ENCODE peak calls at places on chromosomes 4 and X, in ten cellular contexts. Z is lower lobe of right lung; Q is ascending aorta; K is tibial artery; M is pancreas; U is aorta; W is effector memory CD4-positive, alpha-beta T cell; Y is prostate gland; F is neuronal stem cell; X is mesendoderm. S is an unnamed sample.

GRCh38 chr4:145130788-145131398 is 32.8 kb downstream of the ABCE1 start:
- DNase-seq in X (no peak), Q (no peak), K (no peak), M (no peak), U (no peak), W (no peak), F (no peak), Z (no peak), Y (no peak), S (no peak)

GRCh38 chr4:106809083-106809482 is 227.0 kb downstream of the DKK2 start:
- DNase-seq in F (no peak), U (no peak), X (peak), K (no peak), Q (no peak), M (no peak), Y (no peak), Z (no peak), W (no peak), S (peak)

GRCh38 chrX:44974462-44974861 is 101.5 kb downstream of the KDM6A start:
- DNase-seq in W (no peak), Z (no peak), M (no peak), Y (no peak), Q (no peak), F (no peak), X (no peak), K (no peak), U (no peak), S (peak)

GRCh38 chr4:97867557-97868091 is 275.7 kb downstream of the STPG2 start:
- DNase-seq in X (no peak), Z (no peak), F (no peak), Q (no peak), M (no peak), K (no peak), W (no peak), U (no peak), Y (no peak), S (no peak)

GRCh38 chr4:156775803-156776202 is 195.8 kb downstream of the PDGFC start:
- DNase-seq in M (no peak), X (no peak), K (no peak), Z (no peak), Y (no peak), U (no peak), W (no peak), Q (no peak), F (no peak), S (no peak)

GRCh38 chrX:23008431-23009099 is 8.8 kb downstream of the DDX53 start:
- DNase-seq in Q (no peak), F (no peak), M (no peak), Y (no peak), U (no peak), Z (no peak), W (no peak), X (peak), K (no peak), S (peak)

GRCh38 chrX:70755850-70756249 is 152.7 kb downstream of the TEX11 start:
- DNase-seq in K (no peak), X (peak), Q (no peak), M (no peak), W (peak), Z (no peak), Y (no peak), F (no peak), U (no peak), S (no peak)

GRCh38 chrX:33211356-33212254 is at the start of gene DMD:
- DNase-seq in Y (peak), W (no peak), F (no peak), M (peak), X (peak), K (peak), U (peak), Q (peak), Z (peak), S (peak)

GRCh38 chr4:173442223-173442932 is 43.5 kb upstream of the SCRG1 start:
- DNase-seq in M (no peak), Z (no peak), U (no peak), W (no peak), F (no peak), X (no peak), Q (no peak), K (no peak), Y (no peak), S (no peak)

GRCh38 chr4:11748169-11748872 is 319.6 kb upstream of the HS3ST1 start:
- DNase-seq in W (no peak), X (no peak), U (no peak), Z (no peak), Q (no peak), K (no peak), M (no peak), F (no peak), Y (no peak), S (no peak)

GRCh38 chr4:82268050-82268825 is 105.6 kb downstream of the HNRNPD start:
- DNase-seq in X (peak), M (no peak), W (no peak), F (peak), Y (peak), Z (peak), Q (peak), K (no peak), U (peak), S (peak)

GRCh38 chr4:147284935-147285334 is 196.0 kb upstream of the EDNRA start:
- DNase-seq in U (no peak), F (no peak), Q (no peak), M (no peak), Z (no peak), X (no peak), K (no peak), W (no peak), Y (no peak), S (no peak)

GRCh38 chrX:84064814-84065213 is 123.2 kb downstream of the RPS6KA6 start:
- DNase-seq in K (no peak), X (no peak), U (no peak), M (no peak), W (no peak), Z (no peak), Q (no peak), F (no peak), Y (no peak), S (no peak)

GRCh38 chr4:104330125-104330524 is 164.6 kb downstream of the CXXC4 start:
- DNase-seq in F (no peak), Y (no peak), M (no peak), U (no peak), Q (no peak), Z (no peak), K (no peak), W (no peak), X (no peak), S (no peak)

GRCh38 chrX:151402719-151403390 is 5.8 kb downstream of the VMA21 start:
- DNase-seq in Y (peak), F (no peak), Q (no peak), X (no peak), Z (peak), U (no peak), M (peak), W (no peak), K (no peak), S (no peak)

GRCh38 chr4:77203380-77204197 is 46.6 kb downstream of the CCNG2 start:
- DNase-seq in W (peak), X (peak), F (peak), K (peak), U (peak), Q (peak), M (peak), Y (peak), Z (no peak), S (peak)

GRCh38 chrX:107825698-107826285 is at the start of gene MID2:
- DNase-seq in F (peak), W (peak), Y (peak), K (peak), M (peak), U (peak), X (peak), Z (peak), Q (peak), S (peak)

GRCh38 chrX:95728446-95728845 is 956.2 kb upstream of the DIAPH2 start:
- DNase-seq in U (no peak), F (peak), Y (no peak), Z (no peak), Q (no peak), K (no peak), W (no peak), M (no peak), X (no peak), S (no peak)

GRCh38 chrX:154121961-154122360 is 22.1 kb upstream of the OPN1LW start:
- DNase-seq in Q (no peak), M (no peak), X (no peak), W (no peak), Z (no peak), K (no peak), F (no peak), U (no peak), Y (peak), S (no peak)

GRCh38 chr4:56468097-56468422 is 643 bp downstream of the SRP72 start:
- DNase-seq in Z (no peak), F (no peak), X (peak), U (no peak), Y (peak), M (peak), Q (no peak), W (no peak), K (no peak), S (peak)

GRCh38 chrX:117325706-117326105 is 790.9 kb downstream of the KLHL13 start:
- DNase-seq in F (no peak), M (no peak), Q (no peak), U (no peak), K (no peak), W (no peak), Z (no peak), Y (no peak), X (no peak), S (no peak)

GRCh38 chrX:80216086-80216485 is 201.5 kb downstream of the TBX22 start:
- DNase-seq in M (no peak), W (no peak), Q (no peak), Y (no peak), F (no peak), X (no peak), Z (no peak), K (no peak), U (no peak), S (no peak)

GRCh38 chr4:121072836-121073362 is 564 bp upstream of the NDNF start:
- DNase-seq in Y (no peak), Q (no peak), W (no peak), K (peak), X (peak), F (peak), M (no peak), U (no peak), Z (peak), S (no peak)

GRCh38 chr4:52824270-52824602 is 37.9 kb upstream of the RASL11B start:
- DNase-seq in M (no peak), Q (no peak), Y (no peak), K (no peak), W (no peak), Z (no peak), X (no peak), U (no peak), F (no peak), S (no peak)

GRCh38 chr4:186904104-186904503 is 180.4 kb upstream of the FAT1 start:
- DNase-seq in F (no peak), Z (no peak), M (no peak), Q (no peak), X (no peak), Y (no peak), W (no peak), K (no peak), U (no peak), S (peak)

GRCh38 chr4:40587826-40588225 is 41.8 kb downstream of the RBM47 start:
- DNase-seq in M (no peak), K (no peak), W (no peak), Y (peak), F (no peak), X (no peak), Z (peak), U (peak), Q (peak), S (peak)

GRCh38 chr4:83603130-83603529 is 67.2 kb downstream of the GPAT3 start:
- DNase-seq in Q (no peak), Y (no peak), W (no peak), Z (no peak), K (no peak), M (no peak), F (no peak), X (no peak), U (no peak), S (no peak)

GRCh38 chr4:173237722-173238121 is 69.1 kb downstream of the GALNT7 start:
- DNase-seq in M (no peak), X (no peak), K (no peak), W (no peak), F (no peak), Q (no peak), Y (no peak), Z (no peak), U (no peak), S (no peak)

GRCh38 chrX:129777218-129777768 is 2.5 kb upstream of the SASH3 start:
- DNase-seq in U (peak), M (no peak), Z (peak), Q (no peak), W (peak), F (no peak), X (no peak), K (peak), Y (peak), S (no peak)

GRCh38 chr4:150436598-150437370 is 145.2 kb upstream of the MAB21L2 start:
- DNase-seq in Q (no peak), K (no peak), Y (no peak), W (no peak), F (no peak), X (no peak), Z (no peak), U (no peak), M (no peak), S (no peak)

GRCh38 chr4:54657556-54658313 is at the start of gene KIT:
- DNase-seq in Y (no peak), Z (peak), K (peak), U (peak), X (peak), M (peak), F (peak), Q (peak), W (no peak), S (peak)
- H3K4me3 ChIP-seq in Y (peak), Z (peak), K (peak), U (peak), X (peak), M (peak), F (peak), Q (peak), W (peak), S (peak)

GRCh38 chr4:163611172-163611571 is 116.7 kb downstream of the TMA16 start:
- DNase-seq in Z (no peak), Q (no peak), F (no peak), M (no peak), Y (no peak), K (no peak), X (no peak), U (no peak), W (no peak), S (no peak)

GRCh38 chr4:163613375-163613774 is 118.9 kb downstream of the TMA16 start:
- DNase-seq in Z (no peak), X (no peak), W (no peak), U (peak), Y (no peak), F (no peak), M (no peak), K (no peak), Q (no peak), S (no peak)

GRCh38 chr4:163611784-163612445 is 117.4 kb downstream of the TMA16 start:
- DNase-seq in W (no peak), Q (no peak), Z (no peak), F (no peak), M (no peak), X (no peak), U (no peak), Y (no peak), K (no peak), S (no peak)

GRCh38 chr4:163614866-163615265 is 120.4 kb downstream of the TMA16 start:
- DNase-seq in W (no peak), M (no peak), X (no peak), F (no peak), Z (no peak), U (no peak), K (no peak), Y (no peak), Q (no peak), S (no peak)

DNA sequence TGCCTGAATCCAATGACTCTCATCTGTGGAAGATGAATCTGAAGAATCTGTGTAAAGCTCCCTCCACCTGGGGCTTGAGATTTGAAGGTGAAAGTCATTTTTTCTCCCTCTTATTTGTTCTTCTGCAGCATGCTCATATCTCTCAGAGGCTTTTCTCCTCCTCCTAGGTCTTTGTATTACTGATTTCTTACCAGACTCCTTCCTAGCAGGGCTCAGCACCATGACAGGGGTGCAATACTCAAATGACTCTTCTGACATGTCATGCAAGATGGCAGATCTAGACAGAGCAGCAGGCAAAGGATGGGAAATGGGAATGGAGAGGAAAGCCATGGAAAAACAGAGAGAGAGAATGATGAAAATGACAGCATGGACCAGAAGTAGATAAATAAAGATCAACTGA is 118.3 kb downstream of the TMA16 start:
- DNase-seq in K (no peak), W (no peak), Z (no peak), U (no peak), Y (no peak), X (no peak), F (no peak), Q (no peak), M (no peak), S (no peak)
- H3K27ac ChIP-seq in K (no peak), W (no peak), Z (peak), U (no peak), Y (no peak), X (no peak), F (no peak), Q (peak), M (no peak), S (no peak)

DNA sequence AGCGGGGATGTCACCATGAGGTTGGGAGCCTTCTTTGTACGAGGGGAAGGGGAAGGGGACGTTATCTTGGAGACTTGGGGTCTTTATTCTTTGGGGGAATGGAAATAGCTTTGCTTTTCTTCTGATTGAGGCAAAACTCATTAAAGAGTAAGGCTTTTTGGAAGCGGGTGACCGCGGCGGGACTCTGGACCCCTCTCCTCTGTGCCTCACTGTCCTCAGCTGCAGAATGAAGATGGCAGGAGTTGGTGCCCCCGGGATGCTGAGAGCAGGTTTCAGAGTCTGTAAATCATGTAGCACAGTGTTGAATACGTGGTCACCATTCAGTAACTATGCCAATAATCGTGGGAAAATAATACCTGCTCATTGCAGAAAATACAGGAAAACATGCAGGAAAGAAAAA is 32.1 kb downstream of the HTT-AS start:
- DNase-seq in Q (peak), M (no peak), X (no peak), Y (no peak), K (no peak), U (no peak), Z (no peak), W (no peak), F (no peak), S (no peak)
- H3K4me3 ChIP-seq in Q (peak), M (no peak), X (no peak), Y (peak), K (peak), U (peak), Z (peak), W (peak), F (no peak), S (no peak)

GRCh38 chrX:19785647-19786046 is 101.8 kb downstream of the SH3KBP1 start:
- DNase-seq in U (no peak), K (no peak), X (no peak), Y (no peak), Q (no peak), F (no peak), Z (no peak), W (no peak), M (no peak), S (no peak)
- H3K27ac ChIP-seq in U (no peak), K (no peak), X (no peak), Y (no peak), Q (no peak), F (no peak), Z (no peak), W (no peak), M (no peak), S (no peak)

GRCh38 chr4:73220815-73221214 is 37.8 kb downstream of the ANKRD17 start:
- DNase-seq in Q (no peak), Y (no peak), M (no peak), K (no peak), X (no peak), U (no peak), Z (no peak), F (no peak), W (no peak), S (no peak)
- H3K4me3 ChIP-seq in Q (no peak), Y (no peak), M (no peak), K (no peak), X (no peak), U (no peak), Z (no peak), F (no peak), W (no peak), S (no peak)

DNA sequence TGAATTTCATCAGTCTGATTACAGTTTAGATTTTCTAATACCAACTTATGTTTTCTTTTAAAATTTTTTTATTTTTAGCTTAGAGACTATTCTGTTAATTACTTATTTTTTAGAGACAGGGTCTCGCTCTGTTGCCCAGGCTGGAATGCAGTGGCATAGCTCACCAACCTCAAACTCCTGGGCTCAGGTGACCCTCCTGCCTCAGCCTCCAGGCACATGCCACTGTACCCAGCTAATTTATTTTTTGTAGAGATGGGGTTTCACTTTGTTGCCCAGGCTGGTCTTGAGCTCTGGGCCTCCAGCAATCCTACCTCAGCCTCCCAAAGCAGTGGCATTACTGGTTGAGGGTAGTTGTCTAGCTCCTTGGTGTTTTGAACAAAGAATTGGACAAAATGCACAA is 102.0 kb downstream of the KLHL8 start:
- DNase-seq in M (no peak), W (no peak), U (no peak), Q (no peak), F (no peak), Z (no peak), K (no peak), Y (no peak), X (no peak), S (no peak)
- H3K27ac ChIP-seq in M (no peak), W (no peak), U (no peak), Q (no peak), F (no peak), Z (no peak), K (peak), Y (peak), X (no peak), S (peak)

S was measured in cardiac muscle cell.